ENCODE peak calls at places on chromosomes 4 and X, in four cellular contexts. S is NCI-H82, T is NCI-H1092, M is endothelial cell. R is an unnamed sample.
A peak's percentile ranks its signal among the peaks of the same experiment; 100 is the strongest.

GRCh38 chr4:169840554-169840953 is 82.8 kb upstream of the HPF1 start:
- DNase-seq in S (no peak), M (no peak), T (no peak), R (no peak)

GRCh38 chr4:7016086-7016485 is 27.1 kb upstream of the TADA2B start:
- DNase-seq in T (no peak), M (no peak), S (no peak), R (no peak)

GRCh38 chr4:94889523-94889922 is 131.8 kb downstream of the BMPR1B start:
- DNase-seq in M (no peak), T (no peak), S (no peak), R (no peak)

GRCh38 chrX:101682723-101683122 is 23.1 kb upstream of the ARMCX2 start:
- DNase-seq in S (no peak), M (no peak), T (no peak), R (peak; percentile 43)

GRCh38 chrX:67104982-67105757 is 438.7 kb upstream of the AR start:
- DNase-seq in S (no peak), M (no peak), T (no peak), R (no peak)

GRCh38 chrX:26631385-26631784 is 415.4 kb downstream of the MAGEB5 start:
- DNase-seq in M (no peak), S (no peak), T (no peak), R (no peak)

GRCh38 chrX:155086202-155086840 is 15.0 kb downstream of the BRCC3 start:
- DNase-seq in M (peak; percentile 41), S (peak; percentile 56), T (no peak), R (no peak)

GRCh38 chr4:8188085-8188484 is 11.0 kb upstream of the SH3TC1 start:
- DNase-seq in M (no peak), T (no peak), S (no peak), R (no peak)

GRCh38 chr4:150402968-150403367 is 179.0 kb upstream of the MAB21L2 start:
- DNase-seq in M (no peak), S (peak; percentile 58), T (peak; percentile 83), R (no peak)

GRCh38 chr4:94673961-94674360 is 83.8 kb upstream of the BMPR1B start:
- DNase-seq in S (peak; percentile 45), T (no peak), M (no peak), R (no peak)

GRCh38 chrX:39619182-39620009 is 478.4 kb downstream of the BCOR start:
- DNase-seq in S (no peak), T (peak; percentile 9), M (peak; percentile 35), R (no peak)

GRCh38 chrX:21975827-21976226 is 35.3 kb downstream of the SMS start:
- DNase-seq in M (no peak), S (peak; percentile 4), T (no peak), R (peak; percentile 75)

GRCh38 chr4:1746265-1746691 is 25.0 kb downstream of the TACC3 start:
- DNase-seq in S (peak; percentile 92), M (peak; percentile 98), T (peak; percentile 54), R (no peak)

GRCh38 chr4:150367326-150367725 is 214.6 kb upstream of the MAB21L2 start:
- DNase-seq in T (no peak), M (no peak), S (no peak), R (no peak)

GRCh38 chr4:3531306-3531886 is 826 bp downstream of the LRPAP1 start:
- DNase-seq in T (no peak), S (peak; percentile 16), M (no peak), R (no peak)

GRCh38 chrX:140440891-140441290 is 64.0 kb downstream of the SOX3 start:
- DNase-seq in M (peak; percentile 3), T (no peak), S (no peak), R (no peak)

GRCh38 chr4:7806080-7806630 is 133.5 kb downstream of the AFAP1 start:
- DNase-seq in M (no peak), T (no peak), S (no peak), R (no peak)

GRCh38 chrX:10166248-10166716 is 9.5 kb downstream of the CLCN4 start:
- DNase-seq in S (no peak), T (no peak), M (no peak), R (no peak)

GRCh38 chrX:19514791-19515614 is at the start of gene MAP3K15:
- DNase-seq in M (peak; percentile 42), T (no peak), S (peak; percentile 78), R (no peak)

GRCh38 chr4:172256820-172257219 is 443.6 kb downstream of the GALNTL6 start:
- DNase-seq in T (no peak), M (no peak), S (no peak), R (no peak)

GRCh38 chr4:189001283-189001970 is 862.2 kb downstream of the TRIML1 start:
- DNase-seq in T (no peak), M (no peak), S (peak; percentile 16), R (no peak)

GRCh38 chrX:30615229-30615628 is 37.7 kb upstream of the TASL start:
- DNase-seq in S (no peak), T (no peak), M (no peak), R (no peak)

GRCh38 chr4:37970702-37971101 is 10.5 kb downstream of the PTTG2 start:
- DNase-seq in M (no peak), S (peak; percentile 11), T (no peak), R (no peak)

GRCh38 chrX:80808854-80809493 is 703 bp downstream of the BRWD3 start:
- DNase-seq in S (peak; percentile 48), T (peak; percentile 11), M (peak; percentile 10), R (no peak)

GRCh38 chr4:101205878-101206277 is 141.4 kb downstream of the PPP3CA start:
- DNase-seq in S (no peak), M (no peak), T (no peak), R (peak; percentile 31)

GRCh38 chr4:3613980-3614730 is 81.9 kb upstream of the LRPAP1 start:
- DNase-seq in M (no peak), S (no peak), T (peak; percentile 82), R (no peak)

GRCh38 chr4:73576366-73576765 is 43.9 kb downstream of the RASSF6 start:
- DNase-seq in T (no peak), M (no peak), S (no peak), R (peak; percentile 37)

GRCh38 chr4:41418444-41418843 is 119.5 kb upstream of the LIMCH1 start:
- DNase-seq in M (no peak), T (no peak), S (no peak), R (peak; percentile 3)

GRCh38 chr4:168183717-168184571 is 91.6 kb downstream of the ANXA10 start:
- DNase-seq in T (peak; percentile 31), M (no peak), S (peak; percentile 22), R (no peak)

GRCh38 chr4:2812985-2813384 is 20.1 kb downstream of the SH3BP2 start:
- DNase-seq in M (no peak), T (no peak), S (no peak), R (no peak)

GRCh38 chr4:125317526-125317880 is 2.7 kb downstream of the FAT4 start:
- DNase-seq in T (no peak), S (peak; percentile 47), M (peak; percentile 47), R (no peak)

GRCh38 chrX:11647048-11647650 is 18.6 kb downstream of the ARHGAP6 start:
- DNase-seq in T (no peak), M (no peak), S (no peak), R (no peak)

GRCh38 chrX:41981481-41982013 is 58.2 kb upstream of the CASK start:
- DNase-seq in M (no peak), S (no peak), T (no peak), R (no peak)

GRCh38 chr4:47990145-47990544 is 26.3 kb downstream of the CNGA1 start:
- DNase-seq in M (no peak), T (no peak), S (peak; percentile 1), R (no peak)

GRCh38 chr4:76990288-76991080 is 40.9 kb downstream of the SEPTIN11 start:
- DNase-seq in S (no peak), T (no peak), M (no peak), R (peak; percentile 87)

GRCh38 chrX:72305286-72306084 is at the start of gene CITED1:
- DNase-seq in T (no peak), S (peak; percentile 66), M (no peak), R (no peak)

R was measured in skeletal muscle cell.